ENCODE peak calls at places on chromosomes 12 and 14, in ten cellular contexts. U is left kidney; Z is fibroblast of mammary gland; V is kidney epithelial cell; N is tibial artery; T is CMK; O is hypothalamus; X is naive thymus-derived CD8-positive, alpha-beta T cell; G is ACHN; P is MCF 10A. L is an unnamed sample.

GRCh38 chr12:110599334-110599733 is 14.6 kb upstream of the TCTN1 start:
- DNase-seq in U (no peak), Z (no peak), V (no peak), N (no peak), T (no peak), O (no peak), X (no peak), G (no peak), P (no peak), L (no peak)

GRCh38 chr12:104049278-104050257 is at the start of gene GLT8D2:
- DNase-seq in U (peak; percentile 84), Z (peak; percentile 86), V (no peak), N (peak; percentile 60), T (no peak), O (no peak), X (no peak), G (no peak), P (peak; percentile 52), L (peak; percentile 83)

GRCh38 chr12:1592444-1593231 is 1.7 kb downstream of the FBXL14 start:
- DNase-seq in U (peak; percentile 67), Z (peak; percentile 88), V (no peak), N (no peak), T (no peak), O (peak; percentile 33), X (peak; percentile 43), G (peak; percentile 37), P (peak; percentile 66), L (peak; percentile 63)

GRCh38 chr14:93522221-93522620 is 91.5 kb downstream of the UNC79 start:
- DNase-seq in U (no peak), Z (no peak), V (no peak), N (no peak), T (no peak), O (no peak), X (no peak), G (no peak), P (no peak), L (no peak)

GRCh38 chr12:50207424-50207823 is 40.3 kb upstream of the CERS5 start:
- DNase-seq in U (no peak), Z (no peak), V (no peak), N (no peak), T (no peak), O (no peak), X (no peak), G (no peak), P (no peak), L (no peak)

GRCh38 chr12:126156806-126157574 is 1091.8 kb downstream of the AACS start:
- DNase-seq in U (peak; percentile 57), Z (no peak), V (no peak), N (no peak), T (no peak), O (no peak), X (no peak), G (no peak), P (no peak), L (no peak)

GRCh38 chr12:23731035-23731434 is 218.4 kb downstream of the SOX5 start:
- DNase-seq in U (no peak), Z (no peak), V (no peak), N (no peak), T (no peak), O (no peak), X (no peak), G (no peak), P (no peak), L (no peak)

GRCh38 chr14:77303417-77304156 is 17.1 kb downstream of the POMT2 start:
- DNase-seq in U (no peak), Z (peak; percentile 97), V (peak; percentile 96), N (peak; percentile 41), T (no peak), O (no peak), X (no peak), G (peak; percentile 85), P (peak; percentile 96), L (peak; percentile 97)

GRCh38 chr12:124819080-124819479 is 44.6 kb downstream of the SCARB1 start:
- DNase-seq in U (no peak), Z (no peak), V (no peak), N (no peak), T (no peak), O (no peak), X (no peak), G (no peak), P (no peak), L (no peak)

GRCh38 chr12:97368462-97369150 is 94.0 kb upstream of the RMST start:
- DNase-seq in U (no peak), Z (no peak), V (no peak), N (no peak), T (no peak), O (no peak), X (no peak), G (peak; percentile 10), P (no peak), L (no peak)

GRCh38 chr14:104116544-104117340 is 21.6 kb upstream of the KIF26A start:
- DNase-seq in U (peak; percentile 63), Z (no peak), V (no peak), N (no peak), T (no peak), O (no peak), X (no peak), G (no peak), P (no peak), L (no peak)

GRCh38 chr12:108214046-108214445 is 85.0 kb downstream of the WSCD2 start:
- DNase-seq in U (no peak), Z (no peak), V (no peak), N (no peak), T (no peak), O (no peak), X (no peak), G (no peak), P (no peak), L (no peak)

GRCh38 chr14:42163136-42163535 is 556.5 kb downstream of the LRFN5 start:
- DNase-seq in U (peak; percentile 23), Z (no peak), V (no peak), N (no peak), T (no peak), O (no peak), X (no peak), G (no peak), P (no peak), L (no peak)

GRCh38 chr12:132429932-132430643 is 59.9 kb upstream of the FBRSL1 start:
- DNase-seq in U (peak; percentile 78), Z (no peak), V (no peak), N (no peak), T (peak; percentile 70), O (no peak), X (peak; percentile 65), G (peak; percentile 42), P (peak; percentile 36), L (peak; percentile 34)

GRCh38 chr12:66538970-66539369 is 139.9 kb downstream of the GRIP1 start:
- DNase-seq in U (peak; percentile 7), Z (no peak), V (peak; percentile 37), N (no peak), T (no peak), O (no peak), X (no peak), G (peak; percentile 72), P (no peak), L (no peak)

GRCh38 chr14:79661762-79662161 is 549.5 kb downstream of the DIO2 start:
- DNase-seq in U (no peak), Z (peak; percentile 32), V (no peak), N (no peak), T (no peak), O (no peak), X (no peak), G (no peak), P (no peak), L (peak; percentile 71)

GRCh38 chr14:60233251-60233650 is 15.8 kb upstream of the PPM1A start:
- DNase-seq in U (no peak), Z (no peak), V (no peak), N (no peak), T (no peak), O (no peak), X (no peak), G (no peak), P (no peak), L (peak; percentile 17)

GRCh38 chr12:119826661-119827435 is 50.3 kb downstream of the CIT start:
- DNase-seq in U (no peak), Z (no peak), V (no peak), N (no peak), T (no peak), O (no peak), X (no peak), G (no peak), P (no peak), L (no peak)

GRCh38 chr14:50082784-50083466 is 33.4 kb downstream of the VCPKMT start:
- DNase-seq in U (no peak), Z (peak; percentile 51), V (no peak), N (no peak), T (no peak), O (no peak), X (peak; percentile 66), G (no peak), P (no peak), L (peak; percentile 70)

GRCh38 chr14:85088231-85088630 is 441.7 kb upstream of the FLRT2 start:
- DNase-seq in U (no peak), Z (peak; percentile 50), V (no peak), N (no peak), T (no peak), O (no peak), X (no peak), G (no peak), P (peak; percentile 77), L (peak; percentile 48)

L was measured in choroid plexus epithelial cell.